ENCODE peak calls at places on chromosomes 12 and 14, in eight cellular contexts. One of them, this sample, is unnamed.
A peak's percentile ranks its signal among the peaks of the same experiment; 100 is the strongest.

GRCh38 chr14:63902375-63902976 is 49.7 kb downstream of the SYNE2 start:
- DNase-seq in COR-L47: no peak
- DNase-seq in HT-29: no peak
- DNase-seq in body of pancreas: no peak
- DNase-seq in neural crest cell: no peak
- DNase-seq in Right ventricle myocardium superior: no peak
- DNase-seq in putamen: no peak
- DNase-seq in mesothelial cell of epicardium: no peak
- DNase-seq in this sample: no peak

GRCh38 chr12:51911788-51912711 is 4.7 kb downstream of the ACVRL1 start:
- DNase-seq in COR-L47: no peak
- DNase-seq in HT-29: no peak
- DNase-seq in body of pancreas: no peak
- DNase-seq in neural crest cell: no peak
- DNase-seq in Right ventricle myocardium superior: peak; percentile 78
- DNase-seq in putamen: no peak
- DNase-seq in mesothelial cell of epicardium: no peak
- DNase-seq in this sample: no peak

GRCh38 chr14:23561873-23562821 is 5.4 kb downstream of the AP1G2 start:
- DNase-seq in COR-L47: no peak
- DNase-seq in HT-29: no peak
- DNase-seq in body of pancreas: no peak
- DNase-seq in neural crest cell: no peak
- DNase-seq in Right ventricle myocardium superior: no peak
- DNase-seq in putamen: no peak
- DNase-seq in mesothelial cell of epicardium: no peak
- DNase-seq in this sample: no peak

GRCh38 chr12:103197725-103198388 is 240.4 kb downstream of the ASCL1 start:
- DNase-seq in COR-L47: no peak
- DNase-seq in HT-29: no peak
- DNase-seq in body of pancreas: no peak
- DNase-seq in neural crest cell: no peak
- DNase-seq in Right ventricle myocardium superior: no peak
- DNase-seq in putamen: no peak
- DNase-seq in mesothelial cell of epicardium: no peak
- DNase-seq in this sample: no peak

GRCh38 chr12:117350140-117350539 is 11.3 kb downstream of the NOS1 start:
- DNase-seq in COR-L47: no peak
- DNase-seq in HT-29: no peak
- DNase-seq in body of pancreas: no peak
- DNase-seq in neural crest cell: no peak
- DNase-seq in Right ventricle myocardium superior: no peak
- DNase-seq in putamen: no peak
- DNase-seq in mesothelial cell of epicardium: no peak
- DNase-seq in this sample: no peak

GRCh38 chr12:30105505-30105904 is 321.8 kb upstream of the TMTC1 start:
- DNase-seq in COR-L47: no peak
- DNase-seq in HT-29: no peak
- DNase-seq in body of pancreas: no peak
- DNase-seq in neural crest cell: no peak
- DNase-seq in Right ventricle myocardium superior: no peak
- DNase-seq in putamen: peak; percentile 4
- DNase-seq in mesothelial cell of epicardium: no peak
- DNase-seq in this sample: no peak

GRCh38 chr14:91400696-91401095 is 16.9 kb downstream of the CCDC88C start:
- DNase-seq in COR-L47: no peak
- DNase-seq in HT-29: no peak
- DNase-seq in body of pancreas: no peak
- DNase-seq in neural crest cell: no peak
- DNase-seq in Right ventricle myocardium superior: no peak
- DNase-seq in putamen: no peak
- DNase-seq in mesothelial cell of epicardium: no peak
- DNase-seq in this sample: no peak

GRCh38 chr14:101876539-101876938 is 87.8 kb upstream of the DYNC1H1 start:
- DNase-seq in COR-L47: no peak
- DNase-seq in HT-29: no peak
- DNase-seq in body of pancreas: peak; percentile 42
- DNase-seq in neural crest cell: no peak
- DNase-seq in Right ventricle myocardium superior: peak; percentile 88
- DNase-seq in putamen: no peak
- DNase-seq in mesothelial cell of epicardium: no peak
- DNase-seq in this sample: peak; percentile 54

GRCh38 chr14:71529855-71530254 is 402.4 kb upstream of the RGS6 start:
- DNase-seq in COR-L47: no peak
- DNase-seq in HT-29: no peak
- DNase-seq in body of pancreas: peak; percentile 16
- DNase-seq in neural crest cell: no peak
- DNase-seq in Right ventricle myocardium superior: peak; percentile 43
- DNase-seq in putamen: peak; percentile 58
- DNase-seq in mesothelial cell of epicardium: no peak
- DNase-seq in this sample: no peak

GRCh38 chr14:58711382-58711781 is 73.6 kb downstream of the DACT1 start:
- DNase-seq in COR-L47: no peak
- DNase-seq in HT-29: no peak
- DNase-seq in body of pancreas: no peak
- DNase-seq in neural crest cell: no peak
- DNase-seq in Right ventricle myocardium superior: no peak
- DNase-seq in putamen: no peak
- DNase-seq in mesothelial cell of epicardium: no peak
- DNase-seq in this sample: no peak

GRCh38 chr12:3308063-3308462 is 182.9 kb upstream of the PRMT8 start:
- DNase-seq in COR-L47: no peak
- DNase-seq in HT-29: no peak
- DNase-seq in body of pancreas: no peak
- DNase-seq in neural crest cell: no peak
- DNase-seq in Right ventricle myocardium superior: no peak
- DNase-seq in putamen: no peak
- DNase-seq in mesothelial cell of epicardium: no peak
- DNase-seq in this sample: no peak

GRCh38 chr14:101500681-101501080 is 60.6 kb upstream of the DIO3 start:
- DNase-seq in COR-L47: no peak
- DNase-seq in HT-29: no peak
- DNase-seq in body of pancreas: no peak
- DNase-seq in neural crest cell: no peak
- DNase-seq in Right ventricle myocardium superior: no peak
- DNase-seq in putamen: no peak
- DNase-seq in mesothelial cell of epicardium: peak; percentile 24
- DNase-seq in this sample: no peak

GRCh38 chr12:82475211-82475610 is 116.9 kb downstream of the METTL25 start:
- DNase-seq in COR-L47: no peak
- DNase-seq in HT-29: no peak
- DNase-seq in body of pancreas: no peak
- DNase-seq in neural crest cell: no peak
- DNase-seq in Right ventricle myocardium superior: no peak
- DNase-seq in putamen: no peak
- DNase-seq in mesothelial cell of epicardium: no peak
- DNase-seq in this sample: no peak

GRCh38 chr14:76770521-76771431 is 9.5 kb downstream of the VASH1 start:
- DNase-seq in COR-L47: no peak
- DNase-seq in HT-29: no peak
- DNase-seq in body of pancreas: no peak
- DNase-seq in neural crest cell: no peak
- DNase-seq in Right ventricle myocardium superior: no peak
- DNase-seq in putamen: no peak
- DNase-seq in mesothelial cell of epicardium: peak; percentile 34
- DNase-seq in this sample: peak; percentile 10

GRCh38 chr12:64323476-64324225 is 66.9 kb downstream of the C12orf56 start:
- DNase-seq in COR-L47: no peak
- DNase-seq in HT-29: no peak
- DNase-seq in body of pancreas: no peak
- DNase-seq in neural crest cell: no peak
- DNase-seq in Right ventricle myocardium superior: no peak
- DNase-seq in putamen: no peak
- DNase-seq in mesothelial cell of epicardium: no peak
- DNase-seq in this sample: no peak

GRCh38 chr12:118960161-118960560 is 21.2 kb upstream of the SRRM4 start:
- DNase-seq in COR-L47: no peak
- DNase-seq in HT-29: no peak
- DNase-seq in body of pancreas: no peak
- DNase-seq in neural crest cell: no peak
- DNase-seq in Right ventricle myocardium superior: no peak
- DNase-seq in putamen: peak; percentile 76
- DNase-seq in mesothelial cell of epicardium: no peak
- DNase-seq in this sample: no peak

GRCh38 chr14:55097894-55098560 is 31.0 kb upstream of the LGALS3 start:
- DNase-seq in COR-L47: no peak
- DNase-seq in HT-29: peak; percentile 60
- DNase-seq in body of pancreas: no peak
- DNase-seq in neural crest cell: no peak
- DNase-seq in Right ventricle myocardium superior: no peak
- DNase-seq in putamen: no peak
- DNase-seq in mesothelial cell of epicardium: no peak
- DNase-seq in this sample: no peak